ENCODE peak calls at places on chromosomes 1 and 21, in seven cellular contexts. J is gastrocnemius medialis, M is transverse colon, I is H7, A is retinal pigment epithelial cell, E is epithelial cell of esophagus, T is heart right ventricle. Y is an unnamed sample.

GRCh38 chr1:206772228-206773002 is at the start of gene IL10:
- DNase-seq in J (peak), M (peak), I (no peak), A (no peak), E (no peak), T (no peak), Y (no peak)

GRCh38 chr1:53556657-53557227 is 97.5 kb downstream of the DMRTB1 start:
- DNase-seq in J (no peak), M (no peak), I (peak), A (no peak), E (no peak), T (no peak), Y (no peak)

GRCh38 chr1:147242449-147243227 is at the start of gene CHD1L:
- DNase-seq in J (peak), M (peak), I (peak), A (peak), E (peak), T (peak), Y (peak)

GRCh38 chr1:40899230-40899870 is 37.2 kb upstream of the CITED4 start:
- DNase-seq in J (no peak), M (no peak), I (no peak), A (no peak), E (peak), T (no peak), Y (no peak)

GRCh38 chr1:76040327-76040868 is 34.1 kb upstream of the ST6GALNAC3 start:
- DNase-seq in J (no peak), M (peak), I (no peak), A (no peak), E (no peak), T (no peak), Y (no peak)

GRCh38 chr21:44623575-44623974 is 3.3 kb upstream of the KRTAP10-9 start:
- DNase-seq in J (no peak), M (no peak), I (no peak), A (no peak), E (no peak), T (no peak), Y (no peak)

GRCh38 chr1:200226969-200227303 is 182.9 kb downstream of the ZNF281 start:
- DNase-seq in J (no peak), M (no peak), I (no peak), A (no peak), E (peak), T (no peak), Y (no peak)

GRCh38 chr1:3055051-3055450 is 14.0 kb upstream of the PRDM16 start:
- DNase-seq in J (no peak), M (no peak), I (peak), A (no peak), E (no peak), T (no peak), Y (no peak)

GRCh38 chr21:42614391-42614790 is 39.0 kb upstream of the PDE9A start:
- DNase-seq in J (no peak), M (no peak), I (no peak), A (no peak), E (no peak), T (no peak), Y (no peak)

GRCh38 chr1:97160796-97161195 is 439.2 kb downstream of the PTBP2 start:
- DNase-seq in J (no peak), M (no peak), I (no peak), A (peak), E (peak), T (no peak), Y (no peak)

GRCh38 chr21:44574457-44575306 is 1.2 kb downstream of the KRTAP10-4 start:
- DNase-seq in J (no peak), M (peak), I (peak), A (no peak), E (no peak), T (no peak), Y (no peak)

GRCh38 chr1:42223036-42223435 is 58.5 kb upstream of the GUCA2A start:
- DNase-seq in J (no peak), M (no peak), I (no peak), A (no peak), E (no peak), T (no peak), Y (no peak)

GRCh38 chr1:176656257-176656995 is 193.5 kb downstream of the PAPPA2 start:
- DNase-seq in J (peak), M (no peak), I (no peak), A (peak), E (peak), T (no peak), Y (no peak)

GRCh38 chr1:179706339-179706941 is 36.7 kb upstream of the FAM163A start:
- DNase-seq in J (peak), M (peak), I (peak), A (no peak), E (peak), T (peak), Y (no peak)

GRCh38 chr1:158037008-158037875 is 43.8 kb downstream of the KIRREL1 start:
- DNase-seq in J (no peak), M (no peak), I (no peak), A (no peak), E (no peak), T (no peak), Y (no peak)

GRCh38 chr21:41680444-41681335 is 86.2 kb downstream of the RIPK4 start:
- DNase-seq in J (no peak), M (no peak), I (no peak), A (no peak), E (peak), T (no peak), Y (no peak)

GRCh38 chr1:114737314-114737713 is 20.5 kb downstream of the CSDE1 start:
- DNase-seq in J (no peak), M (peak), I (no peak), A (no peak), E (no peak), T (no peak), Y (no peak)

GRCh38 chr1:91569411-91570104 is 68.9 kb downstream of the CDC7 start:
- DNase-seq in J (peak), M (peak), I (no peak), A (peak), E (peak), T (peak), Y (peak)

GRCh38 chr1:47317841-47318240 is 3.9 kb upstream of the STIL start:
- DNase-seq in J (no peak), M (no peak), I (no peak), A (no peak), E (peak), T (no peak), Y (no peak)

GRCh38 chr1:172719694-172720138 is 60.8 kb downstream of the FASLG start:
- DNase-seq in J (no peak), M (no peak), I (peak), A (no peak), E (peak), T (no peak), Y (no peak)

GRCh38 chr1:11027316-11027715 is 14.9 kb downstream of the TARDBP start:
- DNase-seq in J (no peak), M (no peak), I (no peak), A (no peak), E (no peak), T (no peak), Y (no peak)
- H3K4me3 ChIP-seq in J (no peak), M (no peak), I (no peak), A (no peak), E (no peak), T (no peak), Y (no peak)

DNA sequence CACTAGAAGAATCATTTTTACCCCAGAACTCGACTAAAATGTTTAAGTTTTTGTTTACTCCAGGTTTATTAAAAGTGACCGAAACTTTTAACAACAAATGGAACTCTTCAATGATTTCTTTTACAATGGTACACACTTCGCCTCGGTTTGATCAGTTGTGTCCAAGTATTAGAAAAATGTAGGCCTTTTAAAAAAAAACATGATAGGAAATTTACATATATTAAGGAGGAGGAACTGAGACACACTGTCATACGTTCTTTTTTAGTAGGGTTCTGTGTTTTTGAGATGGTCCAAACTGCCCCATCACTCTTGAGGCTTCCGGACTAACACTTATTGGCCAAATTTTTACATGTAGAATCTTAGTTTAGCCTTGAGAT is 1.3 kb downstream of the PRDM2 start:
- DNase-seq in J (no peak), M (no peak), I (no peak), A (no peak), E (no peak), T (no peak), Y (no peak)
- H3K4me3 ChIP-seq in J (peak), M (peak), I (no peak), A (no peak), E (peak), T (peak), Y (peak)

DNA sequence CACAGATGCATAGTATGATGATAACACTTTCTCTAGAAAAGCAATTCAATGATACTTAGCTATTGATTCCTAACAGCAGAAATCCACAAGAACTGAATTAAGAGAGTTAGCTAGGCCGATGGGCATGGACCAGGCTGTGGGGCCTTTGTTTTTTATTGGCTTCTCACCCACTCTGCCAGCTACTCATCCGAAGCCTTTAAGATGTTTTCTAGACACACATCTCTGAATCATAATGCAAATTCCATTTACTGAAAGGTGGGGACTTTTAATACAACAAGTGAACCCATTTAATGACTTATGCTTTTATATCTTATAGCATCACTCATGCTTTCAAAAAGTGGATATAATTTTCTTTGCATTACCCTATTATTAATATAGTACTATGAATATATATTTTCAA is 170.2 kb downstream of the RUNX1 start:
- DNase-seq in J (no peak), M (no peak), I (no peak), A (no peak), E (peak), T (no peak), Y (no peak)
- H3K4me3 ChIP-seq in J (no peak), M (no peak), I (no peak), A (no peak), E (no peak), T (no peak), Y (no peak)

GRCh38 chr1:228377664-228378452 is 28.8 kb downstream of the TRIM11 start:
- DNase-seq in J (no peak), M (no peak), I (peak), A (no peak), E (no peak), T (peak), Y (peak)
- H3K4me3 ChIP-seq in J (peak), M (peak), I (peak), A (peak), E (peak), T (peak), Y (peak)

GRCh38 chr21:39345440-39345839 is 3.4 kb downstream of the HMGN1 start:
- DNase-seq in J (no peak), M (no peak), I (no peak), A (no peak), E (no peak), T (no peak), Y (no peak)

GRCh38 chr21:39348040-39348354 is 891 bp downstream of the HMGN1 start:
- DNase-seq in J (no peak), M (no peak), I (no peak), A (no peak), E (no peak), T (no peak), Y (no peak)

GRCh38 chr21:39348355-39349210 is at the start of gene HMGN1:
- DNase-seq in J (peak), M (peak), I (peak), A (peak), E (peak), T (peak), Y (peak)

GRCh38 chr21:39347537-39347936 is 1.4 kb downstream of the HMGN1 start:
- DNase-seq in J (no peak), M (no peak), I (no peak), A (no peak), E (no peak), T (no peak), Y (no peak)

GRCh38 chr21:39346671-39347327 is 2.1 kb downstream of the HMGN1 start:
- DNase-seq in J (no peak), M (no peak), I (no peak), A (no peak), E (no peak), T (no peak), Y (no peak)
- H3K4me3 ChIP-seq in J (no peak), M (peak), I (no peak), A (peak), E (peak), T (no peak), Y (peak)

GRCh38 chr21:17488620-17489019 is 24.2 kb upstream of the CXADR start:
- DNase-seq in J (no peak), M (no peak), I (no peak), A (no peak), E (no peak), T (no peak), Y (no peak)
- H3K4me3 ChIP-seq in J (no peak), M (no peak), I (no peak), A (no peak), E (no peak), T (no peak), Y (no peak)

GRCh38 chr1:150267896-150268295 is 920 bp downstream of the APH1A start:
- DNase-seq in J (no peak), M (no peak), I (peak), A (no peak), E (no peak), T (no peak), Y (no peak)
- H3K4me3 ChIP-seq in J (peak), M (peak), I (peak), A (peak), E (peak), T (peak), Y (peak)

GRCh38 chr1:34884961-34885360 is 25.4 kb upstream of the SMIM12 start:
- DNase-seq in J (no peak), M (no peak), I (peak), A (no peak), E (no peak), T (no peak), Y (no peak)
- H3K4me3 ChIP-seq in J (no peak), M (peak), I (peak), A (no peak), E (no peak), T (peak), Y (peak)

DNA sequence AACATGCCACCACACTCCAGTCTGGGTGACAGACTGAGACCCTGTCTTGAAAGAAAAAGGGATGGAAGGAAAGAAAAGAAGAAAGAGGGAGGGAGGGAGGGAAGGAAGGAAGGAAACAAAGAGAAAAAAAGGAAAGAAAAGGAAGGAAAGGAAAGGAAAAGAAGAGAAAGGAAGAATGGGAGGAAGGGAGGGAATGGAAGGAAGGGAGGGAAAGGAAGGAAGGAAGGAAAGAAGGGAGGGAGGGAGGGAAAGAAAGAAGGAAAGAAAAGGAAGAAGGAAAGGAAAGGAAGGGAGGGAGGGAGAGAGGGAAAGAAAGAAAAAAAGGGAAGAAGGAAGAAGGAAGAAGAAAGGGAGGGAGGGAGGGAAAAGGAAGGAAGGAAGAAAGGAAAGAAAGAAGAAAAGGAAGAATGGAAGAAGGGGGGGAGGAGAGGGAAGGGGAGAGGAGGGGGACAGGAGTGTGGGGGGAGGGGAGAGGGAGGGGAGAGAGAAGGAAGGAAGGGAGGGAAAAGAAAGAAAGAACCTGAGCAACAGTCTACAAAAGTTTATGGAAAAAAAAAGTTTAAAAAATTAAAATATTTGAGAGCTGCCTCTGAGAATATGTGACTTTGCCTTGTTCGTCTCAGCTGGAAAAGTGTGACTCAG is 5.1 kb upstream of the PPP1R15B start:
- DNase-seq in J (no peak), M (no peak), I (no peak), A (no peak), E (no peak), T (no peak), Y (no peak)
- H3K4me3 ChIP-seq in J (no peak), M (no peak), I (no peak), A (peak), E (no peak), T (no peak), Y (no peak)

Y was measured in psoas muscle.